ENCODE peak calls at places on chromosome 19, in seven cellular contexts. H, T, E, M, W, A and Q are unnamed samples.
A peak's percentile ranks its signal among the peaks of the same experiment; 100 is the strongest.

GRCh38 chr19:35005256-35005977 is 5.3 kb downstream of the GRAMD1A start:
- DNase-seq in H (peak; percentile 25), T (no peak), E (no peak), M (no peak), W (no peak), A (no peak), Q (no peak)

GRCh38 chr19:16066611-16067104 is 9.6 kb upstream of the TPM4 start:
- DNase-seq in H (no peak), T (peak; percentile 94), E (no peak), M (no peak), W (no peak), A (peak; percentile 63), Q (no peak)

GRCh38 chr19:1503089-1503924 is 9.5 kb downstream of the ADAMTSL5 start:
- DNase-seq in H (peak; percentile 94), T (no peak), E (peak; percentile 66), M (no peak), W (peak; percentile 52), A (peak; percentile 43), Q (peak; percentile 88)

GRCh38 chr19:35715355-35715809 is 2.4 kb upstream of the KMT2B start:
- DNase-seq in H (peak; percentile 56), T (no peak), E (no peak), M (no peak), W (no peak), A (no peak), Q (no peak)

GRCh38 chr19:1000095-1000494 is at the start of gene GRIN3B:
- DNase-seq in H (peak; percentile 99), T (peak; percentile 50), E (peak; percentile 54), M (no peak), W (peak; percentile 60), A (peak; percentile 49), Q (no peak)

GRCh38 chr19:18879579-18880373 is 16.2 kb downstream of the CERS1 start:
- DNase-seq in H (peak; percentile 94), T (no peak), E (no peak), M (no peak), W (no peak), A (peak; percentile 41), Q (no peak)

GRCh38 chr19:48442116-48443035 is 3.4 kb upstream of the GRWD1 start:
- DNase-seq in H (peak; percentile 75), T (no peak), E (no peak), M (no peak), W (no peak), A (no peak), Q (no peak)

GRCh38 chr19:42121666-42122069 is 10.6 kb downstream of the POU2F2 start:
- DNase-seq in H (peak; percentile 76), T (peak; percentile 98), E (no peak), M (no peak), W (peak; percentile 85), A (no peak), Q (no peak)

GRCh38 chr19:3954107-3954506 is 16.8 kb downstream of the DAPK3 start:
- DNase-seq in H (no peak), T (no peak), E (no peak), M (no peak), W (no peak), A (no peak), Q (no peak)

GRCh38 chr19:36528921-36529518 is 949 bp upstream of the ZNF260 start:
- DNase-seq in H (peak; percentile 55), T (no peak), E (no peak), M (no peak), W (peak; percentile 4), A (no peak), Q (no peak)

GRCh38 chr19:15112385-15112784 is 5.2 kb downstream of the SYDE1 start:
- DNase-seq in H (peak; percentile 89), T (no peak), E (no peak), M (no peak), W (no peak), A (no peak), Q (no peak)

GRCh38 chr19:30428856-30429255 is 56.7 kb downstream of the ZNF536 start:
- DNase-seq in H (no peak), T (no peak), E (no peak), M (no peak), W (no peak), A (no peak), Q (peak; percentile 68)

GRCh38 chr19:31340059-31341025 is 8.9 kb downstream of the TSHZ3 start:
- DNase-seq in H (peak; percentile 66), T (no peak), E (no peak), M (no peak), W (no peak), A (no peak), Q (no peak)

GRCh38 chr19:38500450-38500849 is 67.0 kb downstream of the RYR1 start:
- DNase-seq in H (peak; percentile 57), T (no peak), E (no peak), M (no peak), W (no peak), A (no peak), Q (no peak)

GRCh38 chr19:58145849-58146248 is 4.7 kb downstream of the ZNF329 start:
- DNase-seq in H (no peak), T (no peak), E (no peak), M (no peak), W (no peak), A (no peak), Q (no peak)

GRCh38 chr19:18915639-18916038 is 3.5 kb downstream of the COPE start:
- DNase-seq in H (peak; percentile 90), T (no peak), E (peak; percentile 35), M (peak; percentile 51), W (peak; percentile 23), A (peak; percentile 53), Q (no peak)

GRCh38 chr19:17052439-17052838 is 22.8 kb downstream of the HAUS8 start:
- DNase-seq in H (peak; percentile 85), T (peak; percentile 51), E (peak; percentile 39), M (no peak), W (no peak), A (no peak), Q (no peak)

GRCh38 chr19:38850976-38851621 is 1.3 kb upstream of the HNRNPL start:
- DNase-seq in H (peak; percentile 49), T (no peak), E (no peak), M (peak; percentile 52), W (peak; percentile 30), A (no peak), Q (no peak)

GRCh38 chr19:46489445-46490272 is 6.0 kb downstream of the PNMA8B start:
- DNase-seq in H (peak; percentile 85), T (no peak), E (no peak), M (peak; percentile 26), W (no peak), A (no peak), Q (no peak)

GRCh38 chr19:42116308-42117075 is 15.8 kb downstream of the POU2F2 start:
- DNase-seq in H (peak; percentile 58), T (no peak), E (no peak), M (no peak), W (no peak), A (no peak), Q (no peak)

GRCh38 chr19:30304540-30304939 is 67.6 kb upstream of the ZNF536 start:
- DNase-seq in H (no peak), T (no peak), E (no peak), M (no peak), W (no peak), A (no peak), Q (no peak)

GRCh38 chr19:55389386-55390317 is 3.9 kb downstream of the RPL28 start:
- DNase-seq in H (peak; percentile 36), T (no peak), E (no peak), M (no peak), W (no peak), A (no peak), Q (no peak)

GRCh38 chr19:13056052-13056660 is 46.5 kb downstream of the LYL1 start:
- DNase-seq in H (peak; percentile 87), T (peak; percentile 97), E (no peak), M (no peak), W (no peak), A (no peak), Q (no peak)

GRCh38 chr19:2574478-2574931 is 98.6 kb downstream of the GADD45B start:
- DNase-seq in H (no peak), T (no peak), E (no peak), M (no peak), W (no peak), A (no peak), Q (no peak)

GRCh38 chr19:29526730-29527499 is 1.1 kb downstream of the VSTM2B start:
- DNase-seq in H (peak; percentile 85), T (no peak), E (no peak), M (no peak), W (no peak), A (no peak), Q (no peak)

GRCh38 chr19:10124429-10124828 is 4.7 kb upstream of the EIF3G start:
- DNase-seq in H (no peak), T (no peak), E (no peak), M (no peak), W (no peak), A (no peak), Q (no peak)

GRCh38 chr19:21878646-21879045 is 42.7 kb upstream of the ZNF43 start:
- DNase-seq in H (no peak), T (no peak), E (no peak), M (no peak), W (no peak), A (no peak), Q (no peak)

GRCh38 chr19:4375164-4375619 is 25.2 kb downstream of the SH3GL1 start:
- DNase-seq in H (peak; percentile 89), T (no peak), E (no peak), M (no peak), W (no peak), A (no peak), Q (no peak)

GRCh38 chr19:9500796-9501195 is 2.4 kb upstream of the ZNF560 start:
- DNase-seq in H (no peak), T (no peak), E (no peak), M (no peak), W (no peak), A (no peak), Q (no peak)

GRCh38 chr19:52637718-52638585 is at the start of gene ZNF83:
- DNase-seq in H (peak; percentile 98), T (peak; percentile 48), E (peak; percentile 94), M (peak; percentile 83), W (peak; percentile 86), A (peak; percentile 68), Q (peak; percentile 99)

GRCh38 chr19:47719047-47719885 is 6.0 kb downstream of the EHD2 start:
- DNase-seq in H (peak; percentile 70), T (peak; percentile 88), E (no peak), M (peak; percentile 46), W (no peak), A (no peak), Q (peak; percentile 98)

GRCh38 chr19:16463991-16464575 is 7.7 kb downstream of the EPS15L1 start:
- DNase-seq in H (peak; percentile 40), T (no peak), E (no peak), M (no peak), W (no peak), A (no peak), Q (no peak)

GRCh38 chr19:51271015-51271600 is 20.2 kb downstream of the SIGLECL1 start:
- DNase-seq in H (peak; percentile 62), T (no peak), E (no peak), M (peak; percentile 4), W (no peak), A (no peak), Q (peak; percentile 76)

GRCh38 chr19:46065486-46065885 is 24.7 kb upstream of the IGFL4 start:
- DNase-seq in H (no peak), T (peak; percentile 30), E (no peak), M (no peak), W (no peak), A (no peak), Q (no peak)

GRCh38 chr19:47619763-47620162 is 10.8 kb downstream of the BICRA start:
- DNase-seq in H (peak; percentile 78), T (no peak), E (no peak), M (no peak), W (no peak), A (no peak), Q (no peak)

GRCh38 chr19:22545751-22546150 is 88.4 kb upstream of the ZNF492 start:
- DNase-seq in H (peak; percentile 61), T (peak; percentile 12), E (no peak), M (peak; percentile 2), W (no peak), A (peak; percentile 42), Q (no peak)

GRCh38 chr19:679418-680286 is 3.5 kb downstream of the FSTL3 start:
- DNase-seq in H (peak; percentile 91), T (no peak), E (peak; percentile 38), M (no peak), W (no peak), A (no peak), Q (no peak)

GRCh38 chr19:20664917-20665781 is 3.8 kb upstream of the ZNF626 start:
- DNase-seq in H (peak; percentile 32), T (no peak), E (no peak), M (peak; percentile 29), W (no peak), A (peak; percentile 19), Q (no peak)